ENCODE peak calls at places on chromosomes 5 and 9, in five cellular contexts. M is BE2C, I is heart left ventricle, F is fibroblast of lung, N is PC-3. L is an unnamed sample.

GRCh38 chr5:174097486-174098185 is 52.1 kb downstream of the NSG2 start:
- DNase-seq in M (peak; percentile 41), I (no peak), F (peak; percentile 58), N (peak; percentile 25), L (no peak)

GRCh38 chr5:109656829-109657228 is 32.9 kb upstream of the MAN2A1 start:
- DNase-seq in M (no peak), I (peak; percentile 46), F (peak; percentile 96), N (peak; percentile 93), L (no peak)

GRCh38 chr9:137030528-137030927 is 1.4 kb downstream of the FUT7 start:
- DNase-seq in M (no peak), I (no peak), F (no peak), N (no peak), L (no peak)

GRCh38 chr5:43027054-43027785 is 12.9 kb downstream of the ANXA2R start:
- DNase-seq in M (no peak), I (no peak), F (no peak), N (no peak), L (no peak)

GRCh38 chr5:159170021-159170420 is 39.3 kb downstream of the RNF145 start:
- DNase-seq in M (no peak), I (no peak), F (no peak), N (no peak), L (no peak)

GRCh38 chr5:51202161-51202560 is 181.1 kb upstream of the ISL1 start:
- DNase-seq in M (no peak), I (no peak), F (no peak), N (no peak), L (no peak)

GRCh38 chr5:79193643-79194042 is 42.3 kb upstream of the JMY start:
- DNase-seq in M (no peak), I (no peak), F (peak; percentile 20), N (peak; percentile 66), L (no peak)

GRCh38 chr5:76337949-76338589 is 65.0 kb upstream of the IQGAP2 start:
- DNase-seq in M (peak; percentile 9), I (no peak), F (peak; percentile 76), N (peak; percentile 76), L (peak; percentile 94)

GRCh38 chr5:160266752-160267345 is 37.5 kb downstream of the FABP6 start:
- DNase-seq in M (no peak), I (no peak), F (no peak), N (no peak), L (peak; percentile 91)

GRCh38 chr5:78640622-78641021 is 8.0 kb downstream of the LHFPL2 start:
- DNase-seq in M (no peak), I (no peak), F (peak; percentile 70), N (peak; percentile 29), L (no peak)

GRCh38 chr9:69376651-69377050 is 51.6 kb downstream of the ENTREP1 start:
- DNase-seq in M (no peak), I (peak; percentile 44), F (peak; percentile 95), N (peak; percentile 74), L (no peak)

GRCh38 chr9:86508208-86508903 is 154.1 kb upstream of the TUT7 start:
- DNase-seq in M (no peak), I (no peak), F (no peak), N (no peak), L (no peak)

DNA sequence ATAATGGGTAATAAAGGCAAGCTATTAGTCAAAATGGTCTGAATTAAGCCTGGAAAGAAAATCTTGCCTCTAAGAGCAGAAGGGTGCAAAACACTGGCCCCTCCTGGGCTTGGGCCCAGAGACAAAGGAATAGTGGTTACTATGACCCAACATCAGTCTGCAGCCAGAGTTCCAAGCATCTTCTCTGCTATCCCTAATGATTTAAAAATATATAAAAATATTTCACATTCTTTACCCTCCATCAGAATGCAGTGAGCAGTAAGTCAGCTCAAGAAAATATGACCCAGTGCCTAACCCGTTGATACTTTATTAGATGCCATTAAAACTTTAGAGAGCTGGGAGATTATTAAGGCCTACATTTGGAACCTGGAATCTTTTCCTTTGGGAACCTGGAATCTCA is 14.7 kb downstream of the TNFAIP8 start:
- DNase-seq in M (no peak), I (no peak), F (no peak), N (no peak), L (no peak)
- H3K4me1 ChIP-seq in M (no peaks in the 10 kb centered on the region), I (no peaks in the 10 kb centered on the region), F (no peaks in the 10 kb centered on the region), N (peaks cover 21% of the 10 kb centered on the region), L (no peaks in the 10 kb centered on the region)

GRCh38 chr5:126619781-126620180 is 19.0 kb downstream of the PHAX start:
- DNase-seq in M (no peak), I (no peak), F (peak; percentile 32), N (no peak), L (no peak)

GRCh38 chr5:126614189-126614588 is 13.4 kb downstream of the PHAX start:
- DNase-seq in M (no peak), I (no peak), F (no peak), N (no peak), L (no peak)

GRCh38 chr5:126610616-126611015 is 9.9 kb downstream of the PHAX start:
- DNase-seq in M (no peak), I (no peak), F (no peak), N (no peak), L (no peak)

GRCh38 chr5:126610163-126610562 is 9.4 kb downstream of the PHAX start:
- DNase-seq in M (no peak), I (no peak), F (no peak), N (no peak), L (no peak)

DNA sequence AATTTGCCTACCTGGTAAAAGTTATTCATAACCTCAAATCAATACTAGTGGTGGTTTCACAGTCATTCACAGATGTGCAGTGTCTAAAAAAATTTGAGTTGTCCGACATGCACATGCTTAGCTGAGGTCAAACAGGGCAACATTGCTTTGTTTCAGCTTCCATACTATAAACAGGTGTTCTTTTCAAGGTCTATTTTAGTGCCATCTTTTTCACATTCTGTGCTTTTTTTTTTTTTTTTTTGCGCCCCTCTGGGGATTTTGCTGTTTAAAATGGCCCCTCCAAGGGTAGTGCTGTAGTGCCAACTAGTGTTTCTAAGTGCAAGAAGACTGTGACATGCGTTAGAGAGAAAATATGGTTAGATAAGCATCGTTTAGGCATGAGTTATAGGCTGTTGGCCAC is 14.5 kb downstream of the PHAX start:
- DNase-seq in M (no peak), I (no peak), F (no peak), N (no peak), L (no peak)
- H3K4me1 ChIP-seq in M (no peaks in the 10 kb centered on the region), I (no peaks in the 10 kb centered on the region), F (no peaks in the 10 kb centered on the region), N (no peaks in the 10 kb centered on the region), L (no peaks in the 10 kb centered on the region)

GRCh38 chr5:140549237-140550144 is 2.0 kb downstream of the EIF4EBP3 start:
- DNase-seq in M (peak; percentile 51), I (peak; percentile 78), F (peak; percentile 33), N (no peak), L (peak; percentile 36)
- H3K4me1 ChIP-seq in M (peaks cover 16% of the 10 kb centered on the region), I (peaks cover 37% of the 10 kb centered on the region), F (peaks cover 15% of the 10 kb centered on the region), N (peaks cover 25% of the 10 kb centered on the region), L (peaks cover 18% of the 10 kb centered on the region)

DNA sequence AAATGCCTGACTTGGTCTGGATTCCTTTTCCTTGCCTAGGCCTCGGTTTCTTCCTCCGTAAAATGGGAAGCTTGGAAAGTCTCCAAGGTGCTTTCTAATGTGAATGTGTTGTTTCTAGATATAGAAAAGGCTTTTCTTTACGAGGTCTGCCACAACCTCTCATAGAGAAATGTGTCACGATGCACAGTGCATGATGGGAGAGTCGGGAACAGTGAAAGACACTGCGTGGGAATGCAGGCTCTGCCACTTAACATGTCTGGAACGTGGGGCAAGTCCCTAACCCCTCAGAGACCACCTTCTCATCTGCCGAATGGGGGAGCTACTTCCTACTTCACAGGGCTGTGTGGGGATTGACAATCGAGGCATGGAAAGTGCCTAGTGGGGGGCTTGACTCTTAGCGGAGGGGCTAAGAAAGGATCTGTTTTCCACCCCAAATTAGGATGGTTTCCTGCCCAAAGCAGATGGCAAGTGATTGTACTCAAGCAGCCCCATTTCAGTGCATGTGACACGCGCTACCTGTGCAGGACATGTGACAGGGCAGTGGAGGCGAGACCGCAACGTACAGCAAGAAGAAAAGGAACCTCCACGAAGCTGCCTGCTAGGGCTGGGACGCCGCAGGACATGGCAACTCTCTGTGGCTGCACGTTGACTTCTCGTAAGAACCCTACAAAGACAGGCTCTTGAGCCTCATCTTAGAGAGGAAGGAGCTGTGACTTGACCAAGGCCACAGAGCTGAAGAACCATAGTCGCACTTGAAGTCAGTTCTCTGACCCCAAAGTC is 115.2 kb downstream of the CRB2 start:
- DNase-seq in M (no peak), I (no peak), F (no peak), N (no peak), L (no peak)
- H3K4me1 ChIP-seq in M (peaks cover 6% of the 10 kb centered on the region), I (no peaks in the 10 kb centered on the region), F (no peaks in the 10 kb centered on the region), N (no peaks in the 10 kb centered on the region), L (no peaks in the 10 kb centered on the region)

L was measured in endodermal cell.